ENCODE peak calls at places on chromosome 5, in eight cellular contexts. U, O, R, L, F, M, I and X are unnamed samples.

GRCh38 chr5:116947691-116948528 is 373.3 kb upstream of the SEMA6A start:
- DNase-seq in U (no peak), O (peak; percentile 95), R (peak; percentile 76), L (peak; percentile 11), F (peak; percentile 59), M (peak; percentile 87), I (peak; percentile 30), X (peak; percentile 93)

GRCh38 chr5:109413463-109413862 is 3.7 kb upstream of the PJA2 start:
- DNase-seq in U (peak; percentile 58), O (no peak), R (peak; percentile 9), L (no peak), F (no peak), M (no peak), I (no peak), X (no peak)

GRCh38 chr5:168987540-168988300 is 313.2 kb downstream of the SLIT3 start:
- DNase-seq in U (peak; percentile 58), O (peak; percentile 88), R (peak; percentile 43), L (peak; percentile 51), F (peak; percentile 64), M (no peak), I (peak; percentile 63), X (peak; percentile 25)

GRCh38 chr5:38396766-38397165 is 138.4 kb downstream of the EGFLAM start:
- DNase-seq in U (no peak), O (no peak), R (no peak), L (no peak), F (no peak), M (no peak), I (no peak), X (no peak)

GRCh38 chr5:79133657-79134451 is 22.2 kb downstream of the BHMT start:
- DNase-seq in U (peak; percentile 88), O (peak; percentile 76), R (peak; percentile 64), L (peak; percentile 41), F (peak; percentile 49), M (peak; percentile 24), I (peak; percentile 69), X (peak; percentile 58)

GRCh38 chr5:89265511-89266169 is 382.7 kb upstream of the MEF2C start:
- DNase-seq in U (peak; percentile 89), O (no peak), R (no peak), L (no peak), F (no peak), M (no peak), I (no peak), X (no peak)

GRCh38 chr5:176784218-176785165 is 25.9 kb upstream of the UNC5A start:
- DNase-seq in U (peak; percentile 78), O (no peak), R (peak; percentile 15), L (peak; percentile 89), F (no peak), M (no peak), I (no peak), X (peak; percentile 64)

GRCh38 chr5:139419793-139420192 is 15.9 kb upstream of the SPATA24 start:
- DNase-seq in U (no peak), O (no peak), R (no peak), L (no peak), F (no peak), M (no peak), I (no peak), X (no peak)

GRCh38 chr5:169094586-169095409 is 206.1 kb downstream of the SLIT3 start:
- DNase-seq in U (peak; percentile 0), O (no peak), R (no peak), L (no peak), F (no peak), M (no peak), I (no peak), X (no peak)

GRCh38 chr5:176611435-176611834 is 1.5 kb upstream of the GPRIN1 start:
- DNase-seq in U (peak; percentile 91), O (peak; percentile 82), R (peak; percentile 49), L (no peak), F (peak; percentile 64), M (no peak), I (no peak), X (no peak)

GRCh38 chr5:107820339-107820880 is 149.7 kb upstream of the EFNA5 start:
- DNase-seq in U (peak; percentile 2), O (no peak), R (no peak), L (no peak), F (no peak), M (no peak), I (no peak), X (no peak)

GRCh38 chr5:160399402-160400353 is at the start of gene FAM200C:
- DNase-seq in U (peak; percentile 94), O (peak; percentile 90), R (peak; percentile 90), L (peak; percentile 97), F (peak; percentile 99), M (peak; percentile 59), I (peak; percentile 96), X (peak; percentile 92)

GRCh38 chr5:2906302-2907090 is 155.0 kb upstream of the IRX2 start:
- DNase-seq in U (no peak), O (no peak), R (no peak), L (no peak), F (no peak), M (no peak), I (no peak), X (no peak)

GRCh38 chr5:151615431-151615830 is 24.3 kb upstream of the FAT2 start:
- DNase-seq in U (no peak), O (no peak), R (no peak), L (no peak), F (no peak), M (no peak), I (no peak), X (no peak)

GRCh38 chr5:57386958-57387357 is 95.7 kb downstream of the ACTBL2 start:
- DNase-seq in U (peak; percentile 86), O (no peak), R (no peak), L (no peak), F (no peak), M (no peak), I (no peak), X (no peak)

GRCh38 chr5:142915840-142916424 is 145.8 kb downstream of the ARHGAP26 start:
- DNase-seq in U (peak; percentile 48), O (peak; percentile 70), R (peak; percentile 50), L (peak; percentile 52), F (peak; percentile 14), M (peak; percentile 51), I (peak; percentile 37), X (peak; percentile 38)

GRCh38 chr5:55665065-55665464 is 47.1 kb downstream of the SLC38A9 start:
- DNase-seq in U (no peak), O (no peak), R (no peak), L (no peak), F (no peak), M (no peak), I (no peak), X (no peak)

GRCh38 chr5:84647581-84647980 is 262.9 kb upstream of the EDIL3 start:
- DNase-seq in U (no peak), O (no peak), R (no peak), L (no peak), F (no peak), M (no peak), I (no peak), X (no peak)

GRCh38 chr5:84637662-84638375 is 253.1 kb upstream of the EDIL3 start:
- DNase-seq in U (no peak), O (no peak), R (no peak), L (no peak), F (no peak), M (no peak), I (no peak), X (no peak)

GRCh38 chr5:84642324-84642723 is 257.6 kb upstream of the EDIL3 start:
- DNase-seq in U (no peak), O (no peak), R (no peak), L (no peak), F (no peak), M (no peak), I (no peak), X (no peak)

DNA sequence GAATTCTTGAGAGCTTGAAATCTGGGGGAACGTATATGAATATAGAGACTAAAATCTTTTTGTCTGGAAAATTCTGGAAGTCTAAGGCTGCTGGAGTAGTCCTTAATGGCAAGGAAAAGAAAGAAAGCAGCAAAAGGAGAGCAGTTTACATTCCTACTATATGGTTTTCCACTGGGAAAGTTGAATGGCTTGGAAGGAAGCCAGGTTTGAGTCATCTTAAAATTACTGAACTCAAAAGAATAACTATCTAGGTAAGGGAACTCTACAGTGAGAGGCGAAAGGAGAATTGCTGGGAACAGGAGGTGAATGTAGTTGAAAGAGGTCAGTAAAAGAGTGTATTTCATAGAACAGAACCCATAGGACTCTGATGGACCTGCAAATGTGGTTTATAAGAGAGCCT is 258.1 kb upstream of the EDIL3 start:
- DNase-seq in U (peak; percentile 55), O (no peak), R (no peak), L (no peak), F (no peak), M (no peak), I (no peak), X (no peak)
- TF ChIP-seq USF2 in U (no peak), O (no peak), R (no peak), L (no peak), F (no peak), M (no peak), I (no peak), X (no peak)

DNA sequence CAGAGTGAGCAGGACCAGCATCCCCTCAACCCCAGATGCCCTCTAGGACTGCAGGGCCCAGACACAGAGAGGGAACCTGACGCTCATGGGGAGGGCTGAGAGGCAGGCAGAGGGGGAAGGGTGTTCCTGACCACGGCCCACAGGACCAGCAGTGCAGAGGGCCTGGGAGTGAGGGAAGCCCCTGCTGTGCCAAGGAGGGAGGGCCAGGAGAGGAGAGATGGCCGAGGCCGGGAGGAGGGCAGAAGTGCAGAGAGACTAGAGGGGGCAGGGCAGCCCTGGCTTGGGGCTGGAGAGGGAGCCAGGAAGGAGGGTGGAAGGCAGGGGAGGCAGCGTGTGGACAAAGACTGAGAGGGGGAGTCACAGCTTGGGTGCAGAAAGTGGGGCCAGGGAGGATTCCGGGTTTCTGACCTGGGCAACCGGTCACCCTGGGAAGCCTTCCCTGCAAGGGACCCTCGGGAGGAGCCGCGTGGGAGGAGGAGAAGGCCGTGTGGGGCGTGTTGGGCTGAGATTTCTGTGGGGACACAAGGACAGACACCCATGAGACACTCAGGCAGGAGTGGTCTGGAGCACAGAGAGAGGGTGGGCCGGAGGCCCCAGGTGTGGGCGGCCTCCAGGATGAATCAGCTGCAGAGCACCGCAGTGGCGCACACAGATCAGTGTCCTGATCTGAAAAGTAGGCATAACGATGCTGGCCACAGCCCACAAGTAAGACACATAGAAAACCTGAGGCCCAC is 117.5 kb downstream of the ADAMTS2 start:
- DNase-seq in U (no peak), O (peak; percentile 30), R (no peak), L (no peak), F (no peak), M (no peak), I (peak; percentile 53), X (no peak)
- TF ChIP-seq USF2 in U (no peak), O (no peak), R (no peak), L (no peak), F (no peak), M (no peak), I (no peak), X (no peak)

DNA sequence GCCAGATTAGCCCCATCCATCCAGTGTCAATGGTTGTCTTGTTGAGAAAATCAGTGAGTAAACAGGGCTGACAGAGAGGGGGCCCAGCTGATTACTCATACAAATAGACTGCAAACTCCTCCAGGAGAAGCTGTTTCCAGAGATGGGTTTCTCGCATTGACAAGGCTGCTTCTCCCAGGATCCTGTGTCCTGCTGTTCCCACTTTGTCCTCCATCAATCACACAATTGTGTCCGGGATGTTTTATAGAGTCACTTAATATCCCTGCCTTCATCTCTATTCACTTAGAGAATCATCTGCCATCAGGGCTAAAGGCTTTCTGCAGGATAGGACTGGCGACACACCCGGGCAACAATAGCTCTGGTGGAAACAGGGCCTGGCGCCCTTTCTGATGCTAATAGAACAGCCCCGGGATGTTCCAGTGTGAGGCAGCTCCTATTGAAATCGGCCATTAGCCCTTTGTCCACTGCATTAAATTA is 71.7 kb upstream of the TBCA start:
- DNase-seq in U (no peak), O (peak; percentile 74), R (no peak), L (no peak), F (no peak), M (no peak), I (peak; percentile 26), X (no peak)
- TF ChIP-seq USF2 in U (no peak), O (no peak), R (no peak), L (no peak), F (no peak), M (no peak), I (no peak), X (no peak)

GRCh38 chr5:132388244-132389050 is 18.9 kb downstream of the SLC22A5 start:
- DNase-seq in U (peak; percentile 73), O (no peak), R (no peak), L (no peak), F (no peak), M (no peak), I (no peak), X (no peak)
- TF ChIP-seq USF2 in U (no peak), O (no peak), R (no peak), L (no peak), F (no peak), M (no peak), I (no peak), X (no peak)